ENCODE peak calls at places on chromosomes 3 and 15, in eight cellular contexts. One of them, this sample, is unnamed. For H3K4me1, the result is how much of the 10 kb centered on the place peaks cover.

GRCh38 chr3:163315786-163316185 is 1762.5 kb downstream of the SI start:
- DNase-seq in HepG2: no peak
- DNase-seq in GM12878: no peak
- DNase-seq in transverse colon: no peak
- DNase-seq in SK-N-SH: no peak
- DNase-seq in tibial nerve: no peak
- DNase-seq in suprapubic skin: no peak
- DNase-seq in A549: no peak
- DNase-seq in this sample: no peak

GRCh38 chr15:96311639-96312038 is 18.9 kb upstream of the NR2F2 start:
- DNase-seq in A549: no peak
- DNase-seq in tibial nerve: no peak
- DNase-seq in suprapubic skin: no peak
- DNase-seq in GM12878: no peak
- DNase-seq in SK-N-SH: no peak
- DNase-seq in HepG2: no peak
- DNase-seq in transverse colon: no peak
- DNase-seq in this sample: no peak

GRCh38 chr3:106183762-106184391 is 315.1 kb upstream of the CBLB start:
- DNase-seq in tibial nerve: no peak
- DNase-seq in transverse colon: no peak
- DNase-seq in GM12878: peak
- DNase-seq in SK-N-SH: no peak
- DNase-seq in A549: no peak
- DNase-seq in suprapubic skin: no peak
- DNase-seq in HepG2: no peak
- DNase-seq in this sample: no peak

GRCh38 chr3:12187448-12188327 is 29.0 kb upstream of the TIMP4 start:
- DNase-seq in HepG2: no peak
- DNase-seq in GM12878: peak
- DNase-seq in A549: no peak
- DNase-seq in transverse colon: peak
- DNase-seq in suprapubic skin: no peak
- DNase-seq in SK-N-SH: no peak
- DNase-seq in tibial nerve: no peak
- DNase-seq in this sample: peak

GRCh38 chr15:64232400-64232799 is 69.6 kb upstream of the PPIB start:
- DNase-seq in suprapubic skin: no peak
- DNase-seq in GM12878: no peak
- DNase-seq in A549: peak
- DNase-seq in HepG2: peak
- DNase-seq in tibial nerve: no peak
- DNase-seq in transverse colon: no peak
- DNase-seq in SK-N-SH: no peak
- DNase-seq in this sample: no peak

GRCh38 chr3:126522363-126522788 is 1.6 kb upstream of the CHST13 start:
- DNase-seq in GM12878: no peak
- DNase-seq in tibial nerve: peak
- DNase-seq in transverse colon: peak
- DNase-seq in A549: peak
- DNase-seq in suprapubic skin: no peak
- DNase-seq in HepG2: peak
- DNase-seq in SK-N-SH: peak
- DNase-seq in this sample: no peak

GRCh38 chr3:21417991-21418390 is 333.0 kb downstream of the ZNF385D start:
- DNase-seq in HepG2: no peak
- DNase-seq in tibial nerve: no peak
- DNase-seq in GM12878: no peak
- DNase-seq in SK-N-SH: no peak
- DNase-seq in A549: no peak
- DNase-seq in suprapubic skin: no peak
- DNase-seq in transverse colon: no peak
- DNase-seq in this sample: no peak

GRCh38 chr3:13882876-13883275 is 3.0 kb upstream of the WNT7A start:
- DNase-seq in transverse colon: no peak
- DNase-seq in suprapubic skin: peak
- DNase-seq in GM12878: no peak
- DNase-seq in A549: no peak
- DNase-seq in HepG2: no peak
- DNase-seq in tibial nerve: no peak
- DNase-seq in SK-N-SH: peak
- DNase-seq in this sample: no peak

GRCh38 chr3:43499256-43499655 is 122.6 kb downstream of the ANO10 start:
- DNase-seq in A549: no peak
- DNase-seq in transverse colon: no peak
- DNase-seq in tibial nerve: no peak
- DNase-seq in HepG2: no peak
- DNase-seq in suprapubic skin: no peak
- DNase-seq in GM12878: no peak
- DNase-seq in SK-N-SH: no peak
- DNase-seq in this sample: peak

GRCh38 chr3:43506644-43507043 is 115.2 kb downstream of the ANO10 start:
- DNase-seq in transverse colon: no peak
- DNase-seq in HepG2: no peak
- DNase-seq in suprapubic skin: no peak
- DNase-seq in A549: no peak
- DNase-seq in SK-N-SH: no peak
- DNase-seq in GM12878: no peak
- DNase-seq in tibial nerve: no peak
- DNase-seq in this sample: no peak

GRCh38 chr3:43505351-43505750 is 116.5 kb downstream of the ANO10 start:
- DNase-seq in SK-N-SH: no peak
- DNase-seq in HepG2: no peak
- DNase-seq in suprapubic skin: no peak
- DNase-seq in transverse colon: no peak
- DNase-seq in A549: no peak
- DNase-seq in tibial nerve: no peak
- DNase-seq in GM12878: no peak
- DNase-seq in this sample: no peak

GRCh38 chr3:43497905-43498365 is 123.9 kb downstream of the ANO10 start:
- DNase-seq in transverse colon: no peak
- DNase-seq in tibial nerve: no peak
- DNase-seq in A549: no peak
- DNase-seq in SK-N-SH: no peak
- DNase-seq in suprapubic skin: no peak
- DNase-seq in GM12878: no peak
- DNase-seq in HepG2: no peak
- DNase-seq in this sample: no peak

DNA sequence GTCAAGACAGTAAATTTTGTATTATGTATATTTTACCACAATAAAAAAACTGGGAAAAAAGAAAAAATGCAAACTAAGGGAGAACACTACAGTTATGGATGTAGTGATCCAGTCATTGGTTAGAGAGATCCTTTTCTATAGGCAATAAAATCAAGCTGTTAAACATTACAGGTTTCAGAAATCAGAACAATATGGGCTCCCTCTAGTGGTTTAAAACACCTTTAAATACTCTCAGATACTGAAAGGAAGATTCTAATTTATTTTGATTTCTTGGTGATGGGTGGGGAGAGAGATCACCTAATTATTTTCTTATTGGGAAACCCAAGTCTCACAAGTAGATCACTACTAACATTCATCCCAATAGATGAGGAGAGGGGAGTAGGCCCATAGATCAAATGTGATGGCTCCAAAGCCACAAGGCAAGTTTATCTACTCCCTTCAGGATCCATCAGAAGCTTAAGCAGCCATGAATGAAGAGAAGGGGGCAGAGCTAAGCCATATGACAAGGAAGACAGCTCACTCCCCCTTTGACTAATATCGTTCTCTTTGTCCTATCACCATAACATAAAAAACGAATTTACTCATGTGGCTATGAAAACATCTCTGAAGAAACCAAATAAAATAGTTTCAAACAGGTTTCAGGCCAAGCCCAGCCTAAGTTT is 118.6 kb downstream of the ANO10 start:
- DNase-seq in HepG2: peak
- DNase-seq in GM12878: no peak
- DNase-seq in A549: no peak
- DNase-seq in suprapubic skin: no peak
- DNase-seq in SK-N-SH: peak
- DNase-seq in tibial nerve: no peak
- DNase-seq in transverse colon: no peak
- DNase-seq in this sample: no peak
- TF ChIP-seq EP300 in HepG2: no peak
- TF ChIP-seq EP300 in GM12878: no peak
- TF ChIP-seq EP300 in A549: no peak
- TF ChIP-seq EP300 in suprapubic skin: no peak
- TF ChIP-seq EP300 in SK-N-SH: no peak
- TF ChIP-seq EP300 in tibial nerve: no peak
- TF ChIP-seq EP300 in transverse colon: no peak
- TF ChIP-seq EP300 in this sample: no peak

GRCh38 chr15:40380636-40381035 is 1.9 kb upstream of the KNSTRN start:
- DNase-seq in SK-N-SH: no peak
- DNase-seq in suprapubic skin: no peak
- DNase-seq in tibial nerve: no peak
- DNase-seq in transverse colon: no peak
- DNase-seq in GM12878: no peak
- DNase-seq in A549: no peak
- DNase-seq in HepG2: no peak
- DNase-seq in this sample: no peak

GRCh38 chr15:40379374-40379773 is 3.1 kb upstream of the KNSTRN start:
- DNase-seq in transverse colon: no peak
- DNase-seq in SK-N-SH: no peak
- DNase-seq in HepG2: no peak
- DNase-seq in A549: no peak
- DNase-seq in suprapubic skin: no peak
- DNase-seq in tibial nerve: no peak
- DNase-seq in GM12878: no peak
- DNase-seq in this sample: no peak

GRCh38 chr15:40381818-40382529 is 547 bp upstream of the KNSTRN start:
- DNase-seq in tibial nerve: no peak
- DNase-seq in SK-N-SH: no peak
- DNase-seq in suprapubic skin: no peak
- DNase-seq in A549: no peak
- DNase-seq in HepG2: no peak
- DNase-seq in transverse colon: no peak
- DNase-seq in GM12878: no peak
- DNase-seq in this sample: no peak

GRCh38 chr15:40377606-40378005 is 4.9 kb upstream of the KNSTRN start:
- DNase-seq in HepG2: no peak
- DNase-seq in A549: no peak
- DNase-seq in transverse colon: no peak
- DNase-seq in suprapubic skin: no peak
- DNase-seq in tibial nerve: no peak
- DNase-seq in GM12878: no peak
- DNase-seq in SK-N-SH: no peak
- DNase-seq in this sample: no peak

GRCh38 chr15:40379853-40380252 is 2.7 kb upstream of the KNSTRN start:
- DNase-seq in HepG2: peak
- DNase-seq in suprapubic skin: no peak
- DNase-seq in transverse colon: peak
- DNase-seq in GM12878: no peak
- DNase-seq in tibial nerve: peak
- DNase-seq in SK-N-SH: no peak
- DNase-seq in A549: peak
- DNase-seq in this sample: peak
- H3K4me1 ChIP-seq in HepG2: under half
- H3K4me1 ChIP-seq in suprapubic skin: under half
- H3K4me1 ChIP-seq in transverse colon: under half
- H3K4me1 ChIP-seq in GM12878: under half
- H3K4me1 ChIP-seq in tibial nerve: under half
- H3K4me1 ChIP-seq in SK-N-SH: under half
- H3K4me1 ChIP-seq in A549: under half
- H3K4me1 ChIP-seq in this sample: under half

GRCh38 chr3:8651418-8652322 is 7.1 kb upstream of the SSUH2 start:
- DNase-seq in A549: no peak
- DNase-seq in suprapubic skin: no peak
- DNase-seq in tibial nerve: no peak
- DNase-seq in HepG2: peak
- DNase-seq in SK-N-SH: peak
- DNase-seq in transverse colon: peak
- DNase-seq in GM12878: no peak
- DNase-seq in this sample: no peak

GRCh38 chr3:8656240-8656639 is 11.6 kb upstream of the SSUH2 start:
- DNase-seq in SK-N-SH: no peak
- DNase-seq in GM12878: no peak
- DNase-seq in suprapubic skin: no peak
- DNase-seq in HepG2: no peak
- DNase-seq in transverse colon: no peak
- DNase-seq in tibial nerve: no peak
- DNase-seq in A549: no peak
- DNase-seq in this sample: no peak

GRCh38 chr3:8655387-8655835 is 10.8 kb upstream of the SSUH2 start:
- DNase-seq in SK-N-SH: no peak
- DNase-seq in A549: no peak
- DNase-seq in transverse colon: no peak
- DNase-seq in tibial nerve: no peak
- DNase-seq in suprapubic skin: no peak
- DNase-seq in HepG2: peak
- DNase-seq in GM12878: no peak
- DNase-seq in this sample: no peak

GRCh38 chr3:8652323-8652987 is 7.9 kb upstream of the SSUH2 start:
- DNase-seq in SK-N-SH: no peak
- DNase-seq in HepG2: no peak
- DNase-seq in suprapubic skin: no peak
- DNase-seq in GM12878: no peak
- DNase-seq in tibial nerve: no peak
- DNase-seq in transverse colon: no peak
- DNase-seq in A549: no peak
- DNase-seq in this sample: no peak

DNA sequence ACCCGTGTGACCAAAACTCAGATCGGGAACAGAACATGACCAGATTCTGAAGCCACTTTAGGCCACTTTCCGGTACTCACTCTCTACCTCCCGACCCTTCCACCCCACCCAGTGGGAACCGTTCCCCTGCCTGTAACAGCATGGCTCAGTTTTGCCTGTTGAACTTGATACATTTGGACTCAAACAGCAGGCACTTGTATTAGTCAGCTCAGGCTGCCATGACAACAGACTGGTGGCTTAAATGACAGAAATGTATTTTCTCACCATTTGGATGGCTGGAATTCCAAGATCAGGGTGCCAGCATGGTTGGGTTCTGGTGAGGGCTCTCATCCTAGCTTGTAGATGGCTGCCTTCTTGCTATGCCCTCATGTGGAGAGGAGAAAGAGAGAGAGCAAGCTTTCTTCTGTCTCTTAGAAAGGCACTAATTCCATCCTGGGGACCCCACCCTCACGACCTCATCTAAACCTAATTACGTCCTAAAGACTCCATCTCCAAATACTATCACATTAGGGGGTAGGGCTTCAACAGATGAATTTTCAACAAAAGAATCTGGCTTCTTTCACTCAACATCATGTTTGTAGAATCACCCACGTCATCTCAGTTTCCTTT is 9.3 kb upstream of the SSUH2 start:
- DNase-seq in tibial nerve: no peak
- DNase-seq in A549: no peak
- DNase-seq in GM12878: no peak
- DNase-seq in HepG2: peak
- DNase-seq in suprapubic skin: no peak
- DNase-seq in transverse colon: no peak
- DNase-seq in SK-N-SH: no peak
- DNase-seq in this sample: no peak
- TF ChIP-seq EP300 in tibial nerve: no peak
- TF ChIP-seq EP300 in A549: no peak
- TF ChIP-seq EP300 in GM12878: no peak
- TF ChIP-seq EP300 in HepG2: peak
- TF ChIP-seq EP300 in suprapubic skin: no peak
- TF ChIP-seq EP300 in transverse colon: no peak
- TF ChIP-seq EP300 in SK-N-SH: no peak
- TF ChIP-seq EP300 in this sample: no peak

GRCh38 chr3:10600159-10601125 is 95.1 kb upstream of the ATP2B2 start:
- DNase-seq in HepG2: no peak
- DNase-seq in A549: no peak
- DNase-seq in suprapubic skin: no peak
- DNase-seq in tibial nerve: no peak
- DNase-seq in SK-N-SH: peak
- DNase-seq in GM12878: no peak
- DNase-seq in transverse colon: no peak
- DNase-seq in this sample: no peak

GRCh38 chr3:10597733-10598132 is 92.3 kb upstream of the ATP2B2 start:
- DNase-seq in transverse colon: no peak
- DNase-seq in suprapubic skin: no peak
- DNase-seq in tibial nerve: no peak
- DNase-seq in SK-N-SH: no peak
- DNase-seq in GM12878: no peak
- DNase-seq in A549: no peak
- DNase-seq in HepG2: no peak
- DNase-seq in this sample: no peak

GRCh38 chr3:10601131-10601856 is 95.9 kb upstream of the ATP2B2 start:
- DNase-seq in suprapubic skin: no peak
- DNase-seq in SK-N-SH: no peak
- DNase-seq in HepG2: no peak
- DNase-seq in transverse colon: no peak
- DNase-seq in A549: no peak
- DNase-seq in GM12878: no peak
- DNase-seq in tibial nerve: no peak
- DNase-seq in this sample: no peak

GRCh38 chr3:10599017-10599416 is 93.6 kb upstream of the ATP2B2 start:
- DNase-seq in SK-N-SH: no peak
- DNase-seq in transverse colon: no peak
- DNase-seq in GM12878: no peak
- DNase-seq in HepG2: no peak
- DNase-seq in suprapubic skin: no peak
- DNase-seq in tibial nerve: no peak
- DNase-seq in A549: no peak
- DNase-seq in this sample: no peak

DNA sequence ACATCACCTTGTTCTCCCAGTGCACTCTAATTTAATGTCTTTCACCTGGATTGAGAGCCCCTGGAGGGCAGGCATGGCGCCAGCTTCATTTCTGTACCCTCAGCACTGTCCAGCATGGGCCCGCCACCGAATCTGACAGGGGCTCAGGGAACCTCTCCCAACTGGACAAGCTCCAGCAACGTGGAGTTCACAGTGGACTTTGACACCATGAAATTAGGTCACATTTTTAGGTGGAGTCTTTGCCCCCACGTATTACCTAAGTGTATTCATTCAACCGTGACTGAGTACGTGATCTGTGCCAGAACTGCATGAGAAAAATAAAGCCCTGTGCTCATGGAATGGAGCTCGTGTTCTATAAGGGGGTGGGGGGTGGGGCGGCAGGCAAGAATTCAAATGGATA is 94.1 kb upstream of the ATP2B2 start:
- DNase-seq in HepG2: peak
- DNase-seq in A549: no peak
- DNase-seq in SK-N-SH: no peak
- DNase-seq in tibial nerve: no peak
- DNase-seq in GM12878: no peak
- DNase-seq in transverse colon: no peak
- DNase-seq in suprapubic skin: no peak
- DNase-seq in this sample: no peak
- H3K4me1 ChIP-seq in HepG2: under half
- H3K4me1 ChIP-seq in A549: under half
- H3K4me1 ChIP-seq in SK-N-SH: under half
- H3K4me1 ChIP-seq in tibial nerve: under half
- H3K4me1 ChIP-seq in GM12878: under half
- H3K4me1 ChIP-seq in transverse colon: under half
- H3K4me1 ChIP-seq in suprapubic skin: under half
- H3K4me1 ChIP-seq in this sample: under half